ENCODE peak calls at places on chromosomes 5 and 9, in four cellular contexts. Q is NAMALWA; G is activated naive CD4-positive, alpha-beta T cell treated with anti-CD3 and anti-CD28 coated beads for 36 hours; P is endodermal cell. C is an unnamed sample.

GRCh38 chr9:92979657-92980056 is 32.3 kb downstream of the FGD3 start:
- DNase-seq in G (no peak), P (no peak), Q (no peak), C (no peak)

GRCh38 chr5:137703565-137703964 is 32.3 kb downstream of the KLHL3 start:
- DNase-seq in P (peak), G (no peak), Q (no peak), C (no peak)

GRCh38 chr5:859798-860296 is 9.1 kb upstream of the ZDHHC11 start:
- DNase-seq in G (no peak), Q (no peak), P (no peak), C (no peak)

GRCh38 chr5:158175664-158176507 is 316.9 kb upstream of the CLINT1 start:
- DNase-seq in G (no peak), Q (peak), P (no peak), C (no peak)

GRCh38 chr5:111512026-111512405 is 319 bp downstream of the STARD4 start:
- DNase-seq in P (no peak), Q (no peak), G (no peak), C (no peak)

GRCh38 chr9:17402309-17402708 is 176.6 kb upstream of the SH3GL2 start:
- DNase-seq in P (no peak), Q (peak), G (no peak), C (no peak)

GRCh38 chr5:179135006-179135405 is 74.8 kb downstream of the ZNF354C start:
- DNase-seq in Q (no peak), P (no peak), G (no peak), C (no peak)

GRCh38 chr9:134177624-134178393 is 13.4 kb upstream of the RNU6ATAC start:
- DNase-seq in Q (no peak), G (no peak), P (no peak), C (no peak)

GRCh38 chr9:90801175-90801506 is 478 bp upstream of the SYK start:
- DNase-seq in P (no peak), Q (peak), G (no peak), C (no peak)

GRCh38 chr5:57887851-57888621 is 405.4 kb upstream of the ACTBL2 start:
- DNase-seq in Q (peak), G (no peak), P (peak), C (no peak)

GRCh38 chr5:74413403-74414060 is 227.0 kb downstream of the ENC1 start:
- DNase-seq in G (no peak), P (no peak), Q (no peak), C (no peak)

GRCh38 chr9:38329980-38330379 is 62.5 kb upstream of the ALDH1B1 start:
- DNase-seq in G (no peak), Q (no peak), P (no peak), C (no peak)

GRCh38 chr5:145718956-145719355 is 116.2 kb downstream of the PRELID2 start:
- DNase-seq in Q (no peak), P (no peak), G (no peak), C (no peak)

GRCh38 chr9:129919836-129920235 is 84.6 kb downstream of the USP20 start:
- DNase-seq in Q (no peak), P (no peak), G (no peak), C (no peak)

GRCh38 chr5:145787001-145787400 is 48.1 kb downstream of the PRELID2 start:
- DNase-seq in P (no peak), Q (no peak), G (no peak), C (no peak)

GRCh38 chr9:117555964-117556629 is 141.2 kb upstream of the ASTN2 start:
- DNase-seq in Q (peak), P (peak), G (peak), C (peak)

GRCh38 chr9:127970401-127971313 is 10.1 kb downstream of the EEIG1 start:
- DNase-seq in G (peak), P (no peak), Q (peak), C (no peak)

GRCh38 chr5:142446131-142446959 is 121.5 kb upstream of the SPRY4 start:
- DNase-seq in Q (no peak), G (no peak), P (no peak), C (no peak)

GRCh38 chr5:102528600-102528999 is 29.8 kb upstream of the SLCO6A1 start:
- DNase-seq in G (no peak), Q (no peak), P (no peak), C (no peak)

GRCh38 chr9:129629251-129629650 is 3.3 kb downstream of the NTMT1 start:
- DNase-seq in Q (no peak), P (no peak), G (no peak), C (no peak)

GRCh38 chr5:8844847-8845246 is 701.0 kb downstream of the SEMA5A start:
- DNase-seq in G (no peak), P (no peak), Q (no peak), C (no peak)

GRCh38 chr9:94782367-94783120 is 56.0 kb downstream of the AOPEP start:
- DNase-seq in P (no peak), Q (no peak), G (no peak), C (no peak)

GRCh38 chr5:156778139-156778696 is 71.9 kb upstream of the PPP1R2B start:
- DNase-seq in P (no peak), Q (no peak), G (no peak), C (no peak)

GRCh38 chr9:131349881-131350563 is 43.9 kb upstream of the PRRC2B start:
- DNase-seq in G (peak), Q (peak), P (peak), C (peak)

GRCh38 chr5:91052977-91053732 is 330.0 kb downstream of the ARRDC3 start:
- DNase-seq in G (no peak), Q (no peak), P (no peak), C (no peak)

GRCh38 chr5:14407051-14407450 is 174.5 kb upstream of the OTULINL start:
- DNase-seq in P (no peak), G (no peak), Q (no peak), C (no peak)

GRCh38 chr5:1227669-1228068 is 2.5 kb downstream of the SLC6A18 start:
- DNase-seq in P (no peak), G (no peak), Q (no peak), C (no peak)

GRCh38 chr5:178554311-178554710 is 35.9 kb downstream of the COL23A1 start:
- DNase-seq in Q (no peak), G (no peak), P (peak), C (no peak)

GRCh38 chr5:10455273-10455670 is 13.6 kb downstream of the ROPN1L start:
- DNase-seq in G (no peak), P (peak), Q (no peak), C (no peak)

GRCh38 chr9:136693490-136694162 is 6.4 kb upstream of the AGPAT2 start:
- DNase-seq in Q (no peak), P (peak), G (no peak), C (no peak)

GRCh38 chr5:177620560-177620959 is 20.6 kb downstream of the B4GALT7 start:
- DNase-seq in G (no peak), P (no peak), Q (no peak), C (no peak)

GRCh38 chr9:123420560-123421210 is 64.7 kb downstream of the CRB2 start:
- DNase-seq in Q (no peak), G (no peak), P (peak), C (no peak)

GRCh38 chr9:133889498-133890301 is 102.4 kb downstream of the VAV2 start:
- DNase-seq in Q (no peak), G (no peak), P (no peak), C (no peak)

GRCh38 chr9:2655411-2655901 is 33.9 kb downstream of the VLDLR start:
- DNase-seq in Q (no peak), G (peak), P (no peak), C (no peak)

GRCh38 chr5:158013939-158014338 is 155.0 kb upstream of the CLINT1 start:
- DNase-seq in P (peak), G (no peak), Q (peak), C (no peak)

GRCh38 chr9:112352209-112352608 is 18.8 kb upstream of the PTBP3 start:
- DNase-seq in P (no peak), Q (no peak), G (no peak), C (no peak)

GRCh38 chr5:105882956-105883481 is 1787.7 kb downstream of the EFNA5 start:
- DNase-seq in G (no peak), Q (no peak), P (no peak), C (no peak)

C was measured in hippocampal formation.